ENCODE peak calls at places on chromosomes 2 and 18, in nine cellular contexts. B, X, N, O, E, G, K, I and L are unnamed samples.

GRCh38 chr2:89767581-89768435 is 1076.3 kb downstream of the RPIA start:
- DNase-seq in K (no peak), B (no peak), I (no peak), O (no peak), X (peak), E (no peak), N (peak), G (no peak), L (no peak)

GRCh38 chr18:57434536-57435494 is at the start of gene ONECUT2:
- DNase-seq in G (peak), N (peak), B (peak), K (peak), X (peak), O (peak), E (peak), I (peak), L (peak)

GRCh38 chr2:237865623-237866041 is 6.2 kb downstream of the RAMP1 start:
- DNase-seq in E (no peak), G (no peak), N (no peak), I (no peak), X (no peak), B (no peak), K (no peak), O (no peak), L (no peak)

GRCh38 chr2:44759823-44760222 is 181.7 kb upstream of the SIX3 start:
- DNase-seq in X (no peak), G (peak), E (no peak), B (no peak), I (no peak), K (no peak), N (no peak), O (no peak), L (no peak)

GRCh38 chr2:176574415-176575236 is 305.4 kb downstream of the MTX2 start:
- DNase-seq in O (no peak), K (no peak), X (no peak), I (no peak), E (no peak), G (no peak), N (no peak), B (no peak), L (no peak)

GRCh38 chr2:84866121-84866520 is 14.8 kb downstream of the TRABD2A start:
- DNase-seq in I (no peak), N (no peak), G (no peak), B (peak), E (no peak), O (no peak), K (no peak), X (no peak), L (no peak)

GRCh38 chr2:171034315-171034714 is 105.3 kb downstream of the GORASP2 start:
- DNase-seq in N (no peak), I (no peak), E (no peak), K (no peak), X (no peak), B (no peak), G (no peak), O (no peak), L (no peak)

GRCh38 chr2:73114273-73114867 is 1.6 kb upstream of the RAB11FIP5 start:
- DNase-seq in G (no peak), X (no peak), K (no peak), I (no peak), B (peak), E (no peak), N (no peak), O (no peak), L (no peak)

GRCh38 chr2:166375736-166376487 is at the start of gene SCN9A:
- DNase-seq in B (peak), E (peak), N (peak), O (no peak), K (peak), I (no peak), X (peak), G (peak), L (no peak)

GRCh38 chr2:109311771-109312170 is 182.8 kb downstream of the SH3RF3 start:
- DNase-seq in G (no peak), B (peak), X (no peak), I (no peak), O (no peak), E (no peak), K (no peak), N (no peak), L (no peak)

GRCh38 chr2:235605306-235605998 is 111.6 kb downstream of the AGAP1 start:
- DNase-seq in B (peak), K (peak), I (no peak), N (peak), G (peak), E (peak), O (peak), X (peak), L (peak)

GRCh38 chr2:2251255-2251654 is 79.8 kb downstream of the MYT1L start:
- DNase-seq in I (no peak), K (no peak), E (no peak), X (no peak), G (no peak), N (no peak), B (no peak), O (no peak), L (no peak)

GRCh38 chr2:95292623-95293260 is 4.4 kb upstream of the KCNIP3 start:
- DNase-seq in N (no peak), B (peak), G (no peak), I (no peak), O (no peak), K (no peak), E (no peak), X (no peak), L (no peak)

GRCh38 chr2:45712538-45712937 is 61.1 kb downstream of the PRKCE start:
- DNase-seq in N (no peak), X (no peak), K (no peak), O (no peak), G (no peak), B (peak), E (no peak), I (no peak), L (no peak)

GRCh38 chr2:186365406-186365805 is 120.7 kb upstream of the ZC3H15 start:
- DNase-seq in N (no peak), E (no peak), I (no peak), B (no peak), O (no peak), K (no peak), G (no peak), X (no peak), L (no peak)

GRCh38 chr2:164495491-164496223 is 125.6 kb downstream of the GRB14 start:
- DNase-seq in O (peak), K (peak), N (no peak), G (peak), E (no peak), X (no peak), I (peak), B (peak), L (no peak)

GRCh38 chr18:33873127-33873526 is 295.1 kb downstream of the ASXL3 start:
- DNase-seq in O (no peak), G (no peak), E (no peak), N (no peak), K (no peak), B (no peak), X (no peak), I (no peak), L (no peak)

GRCh38 chr2:218569661-218570500 is 1.2 kb downstream of the CNOT9 start:
- DNase-seq in O (no peak), E (peak), G (peak), B (peak), N (no peak), X (no peak), K (peak), I (no peak), L (no peak)

GRCh38 chr2:9836074-9836473 is 7.2 kb upstream of the TAF1B start:
- DNase-seq in O (no peak), K (no peak), X (no peak), E (no peak), G (no peak), I (no peak), B (no peak), N (no peak), L (no peak)

GRCh38 chr2:9842487-9843228 is 616 bp upstream of the TAF1B start:
- DNase-seq in I (no peak), E (no peak), B (no peak), G (no peak), N (no peak), K (no peak), X (no peak), O (no peak), L (no peak)

GRCh38 chr2:9837451-9837850 is 5.8 kb upstream of the TAF1B start:
- DNase-seq in E (no peak), O (no peak), B (no peak), K (no peak), N (no peak), G (no peak), X (no peak), I (no peak), L (no peak)

GRCh38 chr2:9836517-9836916 is 6.8 kb upstream of the TAF1B start:
- DNase-seq in G (no peak), K (no peak), B (no peak), I (no peak), X (no peak), O (no peak), E (no peak), N (no peak), L (no peak)

DNA sequence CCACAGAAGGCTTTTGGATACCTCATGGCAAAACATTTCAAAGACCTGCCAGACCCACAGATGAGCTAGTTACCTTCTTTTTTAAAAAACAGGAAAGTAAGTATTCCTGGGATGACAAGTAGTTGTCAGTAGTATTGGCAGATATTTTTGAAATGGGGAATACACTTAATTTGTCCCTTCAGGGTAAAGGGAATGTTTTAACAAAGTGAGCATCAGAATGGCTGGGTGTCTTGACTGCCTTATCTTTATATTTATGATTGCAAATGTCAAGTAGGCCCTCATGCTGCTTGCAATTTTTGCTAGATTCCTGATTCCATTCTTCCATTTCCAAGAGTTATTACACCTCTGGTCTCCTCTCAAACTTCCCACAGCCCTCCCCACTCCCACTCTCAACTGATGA is 4.9 kb upstream of the TAF1B start:
- DNase-seq in E (no peak), K (no peak), G (no peak), X (no peak), I (no peak), O (no peak), N (no peak), B (no peak), L (no peak)
- TF ChIP-seq CTCF in E (no peak), K (no peak), G (no peak), X (no peak), I (no peak), O (no peak), N (no peak), B (no peak), L (no peak)

DNA sequence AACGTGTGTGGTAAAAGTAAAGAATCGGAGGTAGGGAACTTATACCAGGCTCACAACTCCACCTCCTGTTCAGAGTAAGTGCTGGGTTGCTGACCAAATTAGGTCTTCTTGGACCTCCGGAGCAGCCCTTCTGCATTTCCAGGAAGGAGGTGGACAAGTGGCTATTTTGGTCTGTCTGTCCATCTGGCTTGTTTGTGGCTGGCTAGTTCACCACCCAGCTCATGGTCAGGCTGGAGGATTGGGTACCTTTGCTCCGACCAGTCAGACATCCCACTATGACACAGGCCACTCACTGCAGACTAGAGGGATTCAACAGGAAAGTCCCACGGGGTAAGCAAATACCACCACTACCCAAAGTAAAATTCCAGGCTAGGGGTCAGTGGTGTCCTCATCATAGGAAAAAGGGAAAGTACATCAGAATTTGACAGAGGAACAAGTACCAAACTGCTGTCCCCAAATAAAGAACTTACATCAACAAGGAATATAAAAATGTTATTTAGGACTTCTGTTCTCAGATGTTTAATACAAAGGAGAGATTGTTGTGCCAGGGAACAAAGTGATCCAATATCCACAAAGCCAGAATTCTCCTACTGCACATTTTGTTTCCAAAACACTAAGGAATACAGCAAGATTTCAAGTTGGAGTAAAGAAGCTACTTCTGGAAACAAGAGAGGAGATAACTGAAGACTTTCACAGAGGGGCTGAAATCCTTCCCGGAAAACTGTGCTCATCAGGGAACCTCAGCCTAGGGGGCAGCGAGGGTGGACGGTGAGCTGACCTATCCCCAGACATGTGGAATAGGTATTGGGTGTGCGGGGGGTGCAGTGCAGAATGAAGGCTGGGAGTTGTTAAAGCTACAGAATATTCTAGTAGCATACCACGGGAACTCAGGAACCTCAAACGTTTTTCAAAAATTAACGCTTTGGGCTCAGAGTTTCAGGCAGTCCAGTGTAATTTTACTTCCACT is 56.9 kb downstream of the BCL2 start:
- DNase-seq in B (no peak), O (no peak), X (no peak), E (no peak), K (no peak), G (no peak), I (no peak), N (no peak), L (no peak)
- H3K4me3 ChIP-seq in B (no peak), O (peak), X (no peak), E (no peak), K (no peak), G (no peak), I (no peak), N (no peak), L (no peak)

GRCh38 chr2:8527031-8527430 is 154.8 kb upstream of the ID2 start:
- DNase-seq in E (no peak), X (no peak), G (no peak), N (no peak), B (no peak), K (no peak), O (no peak), I (no peak), L (no peak)
- TF ChIP-seq CTCF in E (no peak), X (no peak), G (no peak), N (no peak), B (no peak), K (no peak), O (no peak), I (no peak), L (no peak)

GRCh38 chr2:19355931-19356544 is 2.4 kb downstream of the OSR1 start:
- DNase-seq in N (no peak), B (peak), K (peak), O (no peak), G (no peak), I (no peak), E (no peak), X (no peak), L (no peak)
- H3K4me3 ChIP-seq in N (no peak), B (peak), K (peak), O (peak), G (peak), I (no peak), E (no peak), X (peak), L (peak)

DNA sequence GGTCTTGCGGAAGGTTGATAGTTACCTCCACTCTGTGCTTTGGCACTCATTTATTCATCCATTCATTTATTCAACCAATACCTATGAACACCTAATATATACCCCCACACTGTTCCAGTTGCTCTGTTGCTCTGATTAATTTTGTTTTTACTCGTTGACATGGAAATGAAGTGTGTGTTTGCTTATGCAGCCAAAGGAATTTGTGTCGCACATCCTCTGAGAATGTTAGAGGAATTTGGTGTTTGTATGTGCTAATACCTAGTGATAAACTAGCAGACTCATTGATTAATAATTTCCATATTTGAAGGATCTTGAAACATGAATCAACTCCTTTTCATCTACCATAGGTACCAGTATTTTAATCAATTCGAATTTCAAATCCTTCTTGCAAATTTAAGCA is 25.8 kb upstream of the CRIM1 start:
- DNase-seq in O (no peak), I (no peak), K (peak), X (no peak), E (no peak), B (peak), N (no peak), G (peak), L (no peak)
- TF ChIP-seq CTCF in O (no peak), I (no peak), K (no peak), X (no peak), E (no peak), B (no peak), N (no peak), G (no peak), L (no peak)

DNA sequence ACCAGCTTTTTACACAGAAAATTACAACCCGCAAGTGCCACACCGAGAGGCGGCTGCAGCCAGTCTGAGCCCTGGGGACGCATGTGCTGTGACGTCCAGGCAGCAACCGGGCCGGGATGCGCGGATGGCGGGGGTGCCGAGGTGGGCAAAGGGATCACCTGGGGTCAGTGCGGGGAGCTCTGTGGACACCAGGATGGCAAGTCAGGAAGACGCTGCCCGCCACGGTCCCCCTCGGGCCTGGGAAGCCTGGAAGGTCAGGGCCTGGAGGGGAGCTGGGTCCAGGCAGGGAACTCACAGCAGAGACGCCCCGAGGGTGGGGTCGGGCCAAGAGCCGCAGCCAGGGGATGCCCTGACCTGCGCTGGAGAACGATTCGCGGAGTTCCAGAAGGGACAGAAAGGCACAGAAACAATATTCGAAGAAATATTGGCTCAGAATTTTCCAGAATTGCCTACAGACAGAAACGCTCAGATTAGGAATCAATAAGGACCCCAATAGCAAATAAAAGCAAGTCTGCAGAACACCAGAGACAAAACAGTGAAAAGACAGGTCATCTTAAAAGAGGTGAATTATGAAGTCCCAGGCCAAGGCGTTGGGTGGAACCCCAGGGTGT is 11.7 kb upstream of the KIF1A start:
- DNase-seq in X (no peak), E (no peak), N (peak), I (no peak), O (no peak), K (no peak), G (no peak), B (no peak), L (no peak)
- H3K4me3 ChIP-seq in X (no peak), E (no peak), N (no peak), I (peak), O (peak), K (peak), G (peak), B (peak), L (peak)

DNA sequence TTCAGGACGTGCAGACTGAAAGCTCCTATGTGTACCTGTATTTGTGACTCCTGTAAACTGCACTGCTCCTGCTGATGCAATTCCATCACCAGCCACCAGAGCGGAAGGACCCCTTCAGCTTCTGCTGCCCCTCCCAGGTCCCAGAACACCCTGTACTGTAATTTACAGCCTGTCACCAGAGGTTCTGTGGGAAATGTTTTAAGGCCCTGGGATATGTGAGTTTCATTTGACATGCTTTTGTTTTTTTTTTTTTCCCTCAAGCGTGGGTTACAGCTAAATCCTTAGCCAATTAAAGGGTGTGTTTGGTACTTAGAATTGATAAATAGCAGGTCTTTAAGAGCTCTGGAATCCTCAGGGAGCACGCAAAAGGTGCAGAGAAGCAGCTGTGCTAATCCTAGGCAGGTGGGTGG is 79.4 kb downstream of the KCTD1 start:
- DNase-seq in B (no peak), I (no peak), O (no peak), K (no peak), G (no peak), X (no peak), N (no peak), E (no peak), L (no peak)
- TF ChIP-seq CTCF in B (peak), I (no peak), O (no peak), K (peak), G (peak), X (no peak), N (peak), E (peak), L (peak)

GRCh38 chr2:206345606-206346005 is 71.1 kb downstream of the ZDBF2 start:
- DNase-seq in I (no peak), B (no peak), K (no peak), N (no peak), X (no peak), E (no peak), G (no peak), O (no peak), L (no peak)

GRCh38 chr2:206343816-206344215 is 69.4 kb downstream of the ZDBF2 start:
- DNase-seq in G (no peak), X (no peak), I (no peak), K (no peak), O (no peak), E (no peak), B (no peak), N (no peak), L (no peak)

GRCh38 chr2:206343144-206343543 is 68.7 kb downstream of the ZDBF2 start:
- DNase-seq in E (no peak), I (no peak), G (no peak), X (no peak), N (no peak), K (no peak), B (no peak), O (no peak), L (no peak)
- H3K4me3 ChIP-seq in E (no peak), I (no peak), G (no peak), X (no peak), N (no peak), K (no peak), B (no peak), O (no peak), L (no peak)

GRCh38 chr2:100948965-100949364 is 53.1 kb upstream of the RPL31 start:
- DNase-seq in G (no peak), B (peak), X (no peak), E (no peak), O (no peak), K (no peak), I (no peak), N (no peak), L (no peak)
- TF ChIP-seq CTCF in G (no peak), B (no peak), X (no peak), E (no peak), O (no peak), K (no peak), I (no peak), N (no peak), L (no peak)

GRCh38 chr2:27080140-27080469 is 1.7 kb downstream of the EMILIN1 start:
- DNase-seq in B (peak), X (no peak), E (no peak), N (no peak), O (no peak), I (no peak), K (no peak), G (no peak), L (no peak)
- H3K4me3 ChIP-seq in B (peak), X (peak), E (no peak), N (no peak), O (no peak), I (no peak), K (peak), G (peak), L (peak)